ENCODE peak calls at places on chromosomes 13 and 19, in six cellular contexts. B is heart right ventricle, A is left lung, S is Caco-2, L is left ventricle myocardium inferior, O is adrenal gland. J is an unnamed sample.

GRCh38 chr13:101346161-101346560 is 70.1 kb downstream of the NALCN start:
- DNase-seq in B (no peak), A (no peak), S (no peak), L (no peak), O (no peak), J (no peak)

GRCh38 chr13:41995946-41996345 is 35.0 kb upstream of the VWA8 start:
- DNase-seq in B (no peak), A (no peak), S (no peak), L (no peak), O (no peak), J (peak; percentile 69)

GRCh38 chr19:16435999-16436650 is 35.6 kb downstream of the EPS15L1 start:
- DNase-seq in B (no peak), A (no peak), S (no peak), L (no peak), O (no peak), J (no peak)

GRCh38 chr13:85371254-85371653 is 428.0 kb downstream of the SLITRK6 start:
- DNase-seq in B (no peak), A (no peak), S (no peak), L (no peak), O (no peak), J (no peak)

GRCh38 chr13:94479559-94480095 is at the start of gene DCT:
- DNase-seq in B (no peak), A (no peak), S (no peak), L (no peak), O (no peak), J (no peak)

GRCh38 chr19:52170304-52170703 is 1.1 kb downstream of the ZNF836 start:
- DNase-seq in B (no peak), A (no peak), S (no peak), L (no peak), O (peak; percentile 36), J (no peak)

GRCh38 chr13:102626928-102627327 is 30.1 kb downstream of the TPP2 start:
- DNase-seq in B (no peak), A (no peak), S (no peak), L (no peak), O (no peak), J (no peak)

GRCh38 chr13:102236341-102236740 is 165.5 kb downstream of the FGF14 start:
- DNase-seq in B (no peak), A (no peak), S (no peak), L (no peak), O (no peak), J (no peak)

GRCh38 chr13:77815330-77815729 is 103.3 kb downstream of the EDNRB start:
- DNase-seq in B (no peak), A (no peak), S (no peak), L (no peak), O (no peak), J (no peak)

GRCh38 chr19:45575216-45575615 is 9.4 kb downstream of the OPA3 start:
- DNase-seq in B (no peak), A (no peak), S (no peak), L (no peak), O (no peak), J (no peak)

GRCh38 chr19:38079926-38080380 is 144.1 kb downstream of the DPF1 start:
- DNase-seq in B (no peak), A (no peak), S (no peak), L (no peak), O (no peak), J (no peak)

GRCh38 chr13:27043013-27043412 is 128.6 kb downstream of the USP12 start:
- DNase-seq in B (no peak), A (peak; percentile 65), S (no peak), L (no peak), O (peak; percentile 42), J (no peak)

GRCh38 chr19:2949939-2950285 is 5.1 kb upstream of the ZNF77 start:
- DNase-seq in B (no peak), A (peak; percentile 51), S (peak; percentile 67), L (no peak), O (peak; percentile 66), J (no peak)

GRCh38 chr19:28393574-28394336 is 819.2 kb downstream of the UQCRFS1 start:
- DNase-seq in B (no peak), A (no peak), S (no peak), L (no peak), O (no peak), J (no peak)

GRCh38 chr13:75636339-75637095 is 387 bp downstream of the LMO7 start:
- DNase-seq in B (peak; percentile 15), A (peak; percentile 39), S (peak; percentile 72), L (peak; percentile 16), O (peak; percentile 8), J (peak; percentile 70)

GRCh38 chr19:51107406-51108065 is 673 bp downstream of the CTU1 start:
- DNase-seq in B (no peak), A (no peak), S (no peak), L (no peak), O (peak; percentile 39), J (no peak)

GRCh38 chr13:83546476-83546875 is 335.8 kb downstream of the SLITRK1 start:
- DNase-seq in B (no peak), A (no peak), S (no peak), L (no peak), O (no peak), J (no peak)

GRCh38 chr19:48368942-48369341 is 4.8 kb downstream of the SYNGR4 start:
- DNase-seq in B (no peak), A (no peak), S (no peak), L (no peak), O (no peak), J (no peak)

GRCh38 chr13:36918246-36919060 is 1.6 kb downstream of the SMAD9 start:
- DNase-seq in B (no peak), A (no peak), S (no peak), L (no peak), O (no peak), J (no peak)

GRCh38 chr13:23384111-23384510 is 49.4 kb downstream of the SACS start:
- DNase-seq in B (no peak), A (no peak), S (no peak), L (no peak), O (no peak), J (no peak)

GRCh38 chr19:55304980-55305379 is 20.2 kb downstream of the TMEM150B start:
- DNase-seq in B (no peak), A (no peak), S (no peak), L (no peak), O (no peak), J (no peak)

GRCh38 chr19:2246801-2247361 is 2.2 kb upstream of the AMH start:
- DNase-seq in B (peak; percentile 73), A (no peak), S (no peak), L (peak; percentile 62), O (peak; percentile 71), J (no peak)

GRCh38 chr19:18674616-18675015 is 8.9 kb upstream of the CRTC1 start:
- DNase-seq in B (peak; percentile 65), A (no peak), S (no peak), L (peak; percentile 69), O (no peak), J (no peak)
- H3K4me1 ChIP-seq in B (peaks cover 26% of the 10 kb centered on the region), A (peaks cover 20% of the 10 kb centered on the region), S (peaks cover 6% of the 10 kb centered on the region), L (peaks cover 36% of the 10 kb centered on the region), O (peaks cover 16% of the 10 kb centered on the region), J (peaks cover 12% of the 10 kb centered on the region)

GRCh38 chr13:111049791-111050538 is 65.1 kb upstream of the ARHGEF7 start:
- DNase-seq in B (peak; percentile 33), A (no peak), S (no peak), L (no peak), O (peak; percentile 53), J (no peak)
- TF ChIP-seq CTCF in B (peak; percentile 56), A (peak; percentile 29), S (peak; percentile 56), L (peak; percentile 69), O (peak; percentile 35), J (peak; percentile 53)

GRCh38 chr19:49892716-49893115 is 4.0 kb downstream of the IL4I1 start:
- DNase-seq in B (no peak), A (no peak), S (no peak), L (no peak), O (no peak), J (no peak)

GRCh38 chr19:49891393-49891792 is 5.3 kb downstream of the IL4I1 start:
- DNase-seq in B (no peak), A (no peak), S (peak; percentile 33), L (no peak), O (no peak), J (no peak)

GRCh38 chr19:49894879-49895565 is 1.7 kb downstream of the IL4I1 start:
- DNase-seq in B (no peak), A (no peak), S (no peak), L (no peak), O (no peak), J (no peak)

GRCh38 chr19:49894011-49894664 is 2.5 kb downstream of the IL4I1 start:
- DNase-seq in B (no peak), A (no peak), S (no peak), L (no peak), O (no peak), J (no peak)

DNA sequence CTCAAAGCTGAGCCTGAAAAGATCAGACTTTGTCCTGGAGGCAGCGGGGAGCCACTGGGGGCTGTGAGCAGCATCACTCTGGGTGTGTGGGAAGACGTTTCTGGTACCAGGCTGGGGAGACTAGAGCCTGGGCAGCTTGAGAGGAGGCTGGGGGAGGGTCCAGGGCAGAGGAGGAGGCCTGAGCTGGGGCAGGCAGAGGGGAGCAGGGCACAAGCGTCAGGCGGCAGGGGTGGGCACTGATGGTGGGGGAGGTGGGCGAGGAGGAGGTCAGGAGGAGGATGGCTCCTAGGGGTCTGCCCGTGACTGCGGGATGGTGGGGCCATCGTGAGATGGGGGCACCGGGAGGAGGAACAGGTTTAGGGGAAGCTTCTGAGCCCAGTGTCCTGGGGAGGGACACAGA is 3.6 kb downstream of the IL4I1 start:
- DNase-seq in B (no peak), A (no peak), S (no peak), L (no peak), O (no peak), J (no peak)
- H3K4me3 ChIP-seq in B (no peak overlapping the region), A (no peak overlapping the region), S (no peak overlapping the region), L (no peak overlapping the region), O (no peak overlapping the region), J (no peak overlapping the region)

GRCh38 chr13:21342699-21343442 is 116.2 kb downstream of the ZDHHC20 start:
- DNase-seq in B (no peak), A (no peak), S (no peak), L (no peak), O (no peak), J (no peak)

GRCh38 chr13:21336609-21337008 is 122.5 kb downstream of the ZDHHC20 start:
- DNase-seq in B (no peak), A (no peak), S (no peak), L (no peak), O (no peak), J (no peak)

GRCh38 chr13:21338156-21338555 is 120.9 kb downstream of the ZDHHC20 start:
- DNase-seq in B (no peak), A (no peak), S (peak; percentile 56), L (no peak), O (no peak), J (no peak)

GRCh38 chr13:21341637-21342422 is 117.3 kb downstream of the ZDHHC20 start:
- DNase-seq in B (no peak), A (no peak), S (no peak), L (no peak), O (no peak), J (no peak)

DNA sequence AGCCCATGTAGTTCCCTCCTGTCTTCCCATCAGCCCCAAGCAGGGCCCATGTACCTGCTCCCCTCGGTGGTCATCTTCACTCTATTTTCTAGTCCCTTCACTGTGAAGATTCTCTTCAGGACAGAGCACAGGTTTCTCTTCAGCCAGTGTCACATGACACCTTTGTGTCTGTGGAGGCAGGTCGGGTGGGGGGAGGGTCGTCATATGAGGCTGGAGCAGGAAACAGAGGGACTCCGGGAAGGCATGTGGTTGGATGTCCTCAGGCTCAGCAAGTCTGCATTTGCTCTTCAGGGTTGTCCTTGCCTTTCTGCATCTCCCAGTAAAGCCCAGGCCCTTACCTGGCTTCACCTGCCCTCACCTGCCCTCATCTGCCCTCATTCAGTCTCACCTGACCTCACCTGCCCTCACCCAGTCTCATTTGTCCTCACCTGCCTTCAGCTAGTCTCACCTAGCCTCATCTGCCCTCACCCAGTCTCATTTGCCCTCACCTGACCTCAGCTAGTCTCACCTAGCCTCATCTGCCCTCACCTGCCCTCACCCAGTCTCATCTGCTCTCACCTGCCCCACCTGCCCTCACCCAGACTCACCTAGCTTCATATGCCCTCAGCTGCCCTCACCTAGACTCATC is 120.3 kb downstream of the ZDHHC20 start:
- DNase-seq in B (no peak), A (no peak), S (no peak), L (no peak), O (no peak), J (no peak)
- H3K4me1 ChIP-seq in B (no peaks in the 10 kb centered on the region), A (no peaks in the 10 kb centered on the region), S (no peaks in the 10 kb centered on the region), L (no peaks in the 10 kb centered on the region), O (no peaks in the 10 kb centered on the region), J (no peaks in the 10 kb centered on the region)